ENCODE peak calls at places on chromosomes 2 and 18, in five cellular contexts. One of them, this sample, is unnamed.

GRCh38 chr18:30623401-30624065 is 419.0 kb downstream of the DSC3 start:
- DNase-seq in prostate gland: no peak
- DNase-seq in WTC11: no peak
- DNase-seq in A673: no peak
- DNase-seq in HFFc6: no peak
- DNase-seq in this sample: no peak

GRCh38 chr2:84919885-84920580 is 14.6 kb downstream of the TMSB10 start:
- DNase-seq in WTC11: no peak
- DNase-seq in A673: peak; percentile 94
- DNase-seq in HFFc6: peak; percentile 97
- DNase-seq in prostate gland: no peak
- DNase-seq in this sample: no peak

GRCh38 chr2:223545830-223546229 is 56.3 kb downstream of the SCG2 start:
- DNase-seq in HFFc6: no peak
- DNase-seq in prostate gland: no peak
- DNase-seq in WTC11: no peak
- DNase-seq in A673: no peak
- DNase-seq in this sample: no peak

GRCh38 chr18:61569176-61569892 is 236.1 kb downstream of the CDH20 start:
- DNase-seq in WTC11: no peak
- DNase-seq in A673: no peak
- DNase-seq in prostate gland: no peak
- DNase-seq in HFFc6: peak; percentile 60
- DNase-seq in this sample: no peak

GRCh38 chr18:13502585-13502984 is 223.8 kb downstream of the FAM210A start:
- DNase-seq in A673: no peak
- DNase-seq in prostate gland: no peak
- DNase-seq in WTC11: no peak
- DNase-seq in HFFc6: no peak
- DNase-seq in this sample: no peak

GRCh38 chr2:1366546-1367134 is 46.6 kb upstream of the TPO start:
- DNase-seq in A673: peak; percentile 83
- DNase-seq in prostate gland: peak; percentile 19
- DNase-seq in WTC11: no peak
- DNase-seq in HFFc6: no peak
- DNase-seq in this sample: no peak

GRCh38 chr18:72458256-72458655 is 85.9 kb downstream of the CBLN2 start:
- DNase-seq in HFFc6: no peak
- DNase-seq in WTC11: no peak
- DNase-seq in prostate gland: no peak
- DNase-seq in A673: no peak
- DNase-seq in this sample: no peak

GRCh38 chr2:4475618-4476017 is 772.2 kb downstream of the DCDC2C start:
- DNase-seq in WTC11: no peak
- DNase-seq in HFFc6: no peak
- DNase-seq in prostate gland: no peak
- DNase-seq in A673: no peak
- DNase-seq in this sample: no peak

GRCh38 chr18:5787936-5788335 is 107.4 kb downstream of the TMEM200C start:
- DNase-seq in prostate gland: no peak
- DNase-seq in HFFc6: no peak
- DNase-seq in A673: no peak
- DNase-seq in WTC11: no peak
- DNase-seq in this sample: no peak

GRCh38 chr2:151032741-151033152 is 228.9 kb downstream of the RBM43 start:
- DNase-seq in HFFc6: peak; percentile 83
- DNase-seq in WTC11: no peak
- DNase-seq in A673: no peak
- DNase-seq in prostate gland: no peak
- DNase-seq in this sample: no peak

GRCh38 chr2:151033454-151034248 is 228.0 kb downstream of the RBM43 start:
- DNase-seq in HFFc6: no peak
- DNase-seq in prostate gland: no peak
- DNase-seq in WTC11: no peak
- DNase-seq in A673: no peak
- DNase-seq in this sample: no peak

GRCh38 chr2:151028691-151029176 is 232.9 kb downstream of the RBM43 start:
- DNase-seq in HFFc6: no peak
- DNase-seq in WTC11: no peak
- DNase-seq in A673: no peak
- DNase-seq in prostate gland: no peak
- DNase-seq in this sample: no peak

GRCh38 chr2:151029406-151030157 is 232.1 kb downstream of the RBM43 start:
- DNase-seq in prostate gland: no peak
- DNase-seq in HFFc6: peak; percentile 87
- DNase-seq in A673: no peak
- DNase-seq in WTC11: no peak
- DNase-seq in this sample: no peak

DNA sequence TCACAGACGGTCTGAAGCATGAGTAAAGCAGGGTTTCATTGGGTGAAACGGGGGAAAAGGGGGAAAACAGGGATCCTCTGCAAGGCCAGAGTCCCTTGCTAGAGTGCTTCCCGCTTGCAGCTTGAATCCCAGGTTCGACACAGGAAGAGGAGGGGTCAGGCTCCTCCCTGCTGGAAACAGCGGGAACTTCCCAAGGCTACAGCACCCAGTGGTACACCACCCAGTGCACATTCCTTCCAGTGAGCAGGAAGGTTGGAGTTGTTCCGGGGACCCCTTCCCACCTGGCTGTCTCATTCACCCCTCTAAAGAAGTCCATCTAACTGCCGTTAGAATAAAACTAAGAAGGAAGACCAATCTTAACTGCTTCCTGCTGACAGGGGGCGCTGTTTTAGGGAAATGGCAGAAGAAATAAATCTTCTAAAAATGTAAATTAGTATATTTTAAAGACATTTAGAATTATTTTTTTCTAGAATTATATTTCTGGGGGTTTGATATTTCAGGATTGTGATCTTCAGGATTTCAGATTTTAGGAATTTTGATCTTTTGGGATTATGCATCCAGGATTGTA is 230.9 kb downstream of the RBM43 start:
- DNase-seq in A673: no peak
- DNase-seq in WTC11: peak; percentile 12
- DNase-seq in HFFc6: no peak
- DNase-seq in prostate gland: no peak
- DNase-seq in this sample: no peak
- TF ChIP-seq CTCF in A673: peak; percentile 60
- TF ChIP-seq CTCF in WTC11: peak; percentile 43
- TF ChIP-seq CTCF in HFFc6: peak; percentile 73
- TF ChIP-seq CTCF in prostate gland: no peak
- TF ChIP-seq CTCF in this sample: peak; percentile 30

GRCh38 chr18:21820035-21820810 is 79.6 kb downstream of the MIB1 start:
- DNase-seq in prostate gland: no peak
- DNase-seq in WTC11: no peak
- DNase-seq in A673: peak; percentile 34
- DNase-seq in HFFc6: peak; percentile 16
- DNase-seq in this sample: peak; percentile 13
- TF ChIP-seq CTCF in prostate gland: peak; percentile 57
- TF ChIP-seq CTCF in WTC11: no peak
- TF ChIP-seq CTCF in A673: peak; percentile 73
- TF ChIP-seq CTCF in HFFc6: peak; percentile 81
- TF ChIP-seq CTCF in this sample: peak; percentile 31

DNA sequence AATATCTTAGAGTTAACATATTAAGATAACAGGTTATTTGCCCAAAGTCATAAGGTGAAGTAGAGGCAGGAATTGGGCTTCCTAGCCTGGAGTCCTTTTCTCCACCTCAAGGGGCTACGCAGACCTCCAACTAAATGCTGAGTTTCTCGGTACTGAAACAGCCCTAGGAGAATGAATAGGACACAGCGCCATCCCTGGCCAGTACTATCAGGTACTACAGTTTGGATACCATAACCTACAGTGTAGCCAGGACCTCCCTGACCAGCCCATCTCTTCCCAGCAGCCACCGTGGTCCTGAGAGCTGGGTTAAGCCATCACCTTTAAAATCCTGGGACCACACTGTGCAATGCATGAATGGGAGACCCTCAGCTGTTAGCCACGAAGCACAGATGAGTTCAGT is 15.7 kb downstream of the CASP8 start:
- DNase-seq in prostate gland: no peak
- DNase-seq in A673: no peak
- DNase-seq in HFFc6: no peak
- DNase-seq in WTC11: peak; percentile 72
- DNase-seq in this sample: no peak
- TF ChIP-seq CTCF in prostate gland: no peak
- TF ChIP-seq CTCF in A673: peak; percentile 20
- TF ChIP-seq CTCF in HFFc6: peak; percentile 30
- TF ChIP-seq CTCF in WTC11: peak; percentile 48
- TF ChIP-seq CTCF in this sample: no peak

DNA sequence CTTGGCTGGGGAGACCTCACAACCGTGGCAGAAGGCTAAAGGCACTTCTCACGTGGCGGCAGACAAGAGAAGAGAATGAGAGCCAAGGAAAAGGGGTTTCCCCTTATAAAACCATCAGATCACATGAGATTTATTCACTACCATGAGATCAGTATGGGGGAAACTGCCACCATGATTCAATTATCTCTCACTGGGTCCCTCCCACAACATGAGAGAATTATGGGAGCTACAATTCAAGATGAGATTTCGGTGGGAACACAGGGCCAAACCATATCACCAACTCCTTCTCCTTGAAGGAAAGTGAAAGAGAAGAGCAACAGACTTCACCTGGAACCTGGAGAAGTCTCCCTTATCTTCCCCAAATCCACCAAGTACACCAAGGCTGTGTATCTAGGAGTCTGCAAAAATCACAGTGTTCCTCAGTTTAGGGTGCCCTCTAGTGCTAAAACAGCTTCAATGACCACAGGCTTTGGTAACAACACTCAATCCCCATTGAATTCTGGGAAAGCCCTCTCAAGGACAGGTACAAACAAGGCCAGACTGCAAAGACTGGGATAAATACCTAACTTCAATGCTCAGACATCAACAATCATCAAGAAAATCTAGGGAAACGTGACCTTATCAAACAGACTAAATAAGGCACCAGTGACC is 148.8 kb upstream of the SRD5A2 start:
- DNase-seq in HFFc6: peak; percentile 57
- DNase-seq in WTC11: no peak
- DNase-seq in A673: peak; percentile 62
- DNase-seq in prostate gland: no peak
- DNase-seq in this sample: peak; percentile 30
- TF ChIP-seq CTCF in HFFc6: peak; percentile 77
- TF ChIP-seq CTCF in WTC11: no peak
- TF ChIP-seq CTCF in A673: peak; percentile 74
- TF ChIP-seq CTCF in prostate gland: peak; percentile 11
- TF ChIP-seq CTCF in this sample: peak; percentile 43

GRCh38 chr2:7007846-7008741 is 90.9 kb downstream of the RNF144A start:
- DNase-seq in A673: no peak
- DNase-seq in HFFc6: no peak
- DNase-seq in WTC11: no peak
- DNase-seq in prostate gland: peak; percentile 90
- DNase-seq in this sample: no peak
- TF ChIP-seq CTCF in A673: no peak
- TF ChIP-seq CTCF in HFFc6: no peak
- TF ChIP-seq CTCF in WTC11: no peak
- TF ChIP-seq CTCF in prostate gland: peak; percentile 13
- TF ChIP-seq CTCF in this sample: peak; percentile 7

GRCh38 chr2:168116448-168116847 is 130.9 kb downstream of the STK39 start:
- DNase-seq in prostate gland: no peak
- DNase-seq in A673: no peak
- DNase-seq in WTC11: peak; percentile 56
- DNase-seq in HFFc6: no peak
- DNase-seq in this sample: no peak
- TF ChIP-seq CTCF in prostate gland: no peak
- TF ChIP-seq CTCF in A673: peak; percentile 14
- TF ChIP-seq CTCF in WTC11: peak; percentile 14
- TF ChIP-seq CTCF in HFFc6: peak; percentile 57
- TF ChIP-seq CTCF in this sample: no peak

This sample was measured in GM13977.